ENCODE peak calls at places on chromosomes 5 and 9, in eight cellular contexts. A is OCI-LY7, D is neural progenitor cell, O is hepatocyte, I is GM23248, L is PC-3, U is HCT116, X is SK-N-SH. P is an unnamed sample. For H3K9me3 and H3K36me3, the result is how much of the 10 kb centered on the place peaks cover.

GRCh38 chr5:80382488-80382887 is 25.4 kb upstream of the ZFYVE16 start:
- DNase-seq in A (no peak), D (no peak), O (no peak), I (no peak), L (no peak), U (no peak), X (no peak), P (peak)

GRCh38 chr9:135073741-135074305 is 13.6 kb upstream of the OLFM1 start:
- DNase-seq in A (no peak), D (no peak), O (no peak), I (no peak), L (no peak), U (no peak), X (no peak), P (no peak)

GRCh38 chr5:132763369-132764036 is 13.5 kb downstream of the SEPTIN8 start:
- DNase-seq in A (no peak), D (no peak), O (no peak), I (no peak), L (no peak), U (no peak), X (no peak), P (no peak)

GRCh38 chr5:167488371-167488770 is 803.1 kb upstream of the WWC1 start:
- DNase-seq in A (no peak), D (no peak), O (no peak), I (no peak), L (no peak), U (no peak), X (no peak), P (no peak)

GRCh38 chr5:139593716-139594319 is 32.7 kb downstream of the UBE2D2 start:
- DNase-seq in A (no peak), D (no peak), O (no peak), I (peak), L (peak), U (peak), X (no peak), P (no peak)

GRCh38 chr9:33202552-33203300 is 35.6 kb upstream of the B4GALT1 start:
- DNase-seq in A (peak), D (no peak), O (no peak), I (peak), L (no peak), U (no peak), X (no peak), P (peak)

GRCh38 chr9:76610009-76610352 is 151.0 kb downstream of the GCNT1 start:
- DNase-seq in A (no peak), D (no peak), O (peak), I (peak), L (no peak), U (no peak), X (no peak), P (no peak)

GRCh38 chr5:109170629-109171350 is 239.0 kb downstream of the PJA2 start:
- DNase-seq in A (no peak), D (peak), O (no peak), I (no peak), L (no peak), U (no peak), X (no peak), P (no peak)

GRCh38 chr5:173309731-173310130 is 18.5 kb downstream of the STC2 start:
- DNase-seq in A (no peak), D (no peak), O (no peak), I (no peak), L (no peak), U (no peak), X (no peak), P (no peak)

GRCh38 chr5:19739691-19740090 is 248.3 kb downstream of the CDH18 start:
- DNase-seq in A (no peak), D (peak), O (no peak), I (no peak), L (peak), U (no peak), X (peak), P (no peak)

GRCh38 chr5:160507181-160507811 is 85.6 kb downstream of the PTTG1 start:
- DNase-seq in A (no peak), D (no peak), O (no peak), I (peak), L (peak), U (no peak), X (no peak), P (no peak)

GRCh38 chr9:75239176-75239575 is 150.9 kb downstream of the OSTF1 start:
- DNase-seq in A (peak), D (no peak), O (peak), I (peak), L (peak), U (no peak), X (no peak), P (no peak)

GRCh38 chr9:4297151-4297794 is 2.6 kb downstream of the GLIS3 start:
- DNase-seq in A (no peak), D (peak), O (peak), I (peak), L (peak), U (peak), X (peak), P (peak)

GRCh38 chr9:94139672-94140417 is 55.6 kb downstream of the PTPDC1 start:
- DNase-seq in A (no peak), D (no peak), O (peak), I (peak), L (peak), U (peak), X (no peak), P (no peak)

GRCh38 chr5:81834021-81834660 is 83.2 kb upstream of the SSBP2 start:
- DNase-seq in A (no peak), D (no peak), O (no peak), I (no peak), L (no peak), U (no peak), X (no peak), P (no peak)

GRCh38 chr5:81837667-81838306 is 86.9 kb upstream of the SSBP2 start:
- DNase-seq in A (no peak), D (no peak), O (no peak), I (no peak), L (no peak), U (no peak), X (no peak), P (no peak)

GRCh38 chr5:81842795-81843377 is 92.0 kb upstream of the SSBP2 start:
- DNase-seq in A (no peak), D (peak), O (no peak), I (no peak), L (peak), U (no peak), X (no peak), P (no peak)

GRCh38 chr5:81835813-81836458 is 85.0 kb upstream of the SSBP2 start:
- DNase-seq in A (no peak), D (no peak), O (no peak), I (peak), L (no peak), U (no peak), X (peak), P (no peak)

GRCh38 chr5:81838307-81838906 is 87.5 kb upstream of the SSBP2 start:
- DNase-seq in A (peak), D (peak), O (peak), I (peak), L (peak), U (peak), X (no peak), P (peak)
- TF ChIP-seq EZH2phosphoT487 in A (no peak), D (no peak), O (no peak), I (no peak), L (no peak), U (no peak), X (no peak), P (no peak)

GRCh38 chr5:178794433-178794832 is 64.0 kb upstream of the ZNF354A start:
- DNase-seq in A (no peak), D (no peak), O (no peak), I (no peak), L (no peak), U (no peak), X (no peak), P (no peak)
- H3K9me3 ChIP-seq in A (under half), D (under half), O (under half), I (under half), L (under half), U (under half), X (under half), P (under half)

GRCh38 chr9:92242779-92243136 is 50.7 kb downstream of the IARS1 start:
- DNase-seq in A (no peak), D (no peak), O (no peak), I (no peak), L (no peak), U (no peak), X (no peak), P (no peak)
- H3K36me3 ChIP-seq in A (half or more), D (under half), O (under half), I (half or more), L (half or more), U (half or more), X (half or more), P (under half)

GRCh38 chr9:91302831-91303230 is 58.9 kb downstream of the AUH start:
- DNase-seq in A (no peak), D (no peak), O (no peak), I (peak), L (peak), U (peak), X (no peak), P (no peak)
- TF ChIP-seq EZH2phosphoT487 in A (no peak), D (no peak), O (no peak), I (no peak), L (no peak), U (no peak), X (no peak), P (no peak)

GRCh38 chr5:135384898-135385297 is 14.1 kb downstream of the MACROH2A1 start:
- DNase-seq in A (no peak), D (no peak), O (no peak), I (no peak), L (no peak), U (no peak), X (no peak), P (no peak)

GRCh38 chr5:135386096-135386495 is 12.9 kb downstream of the MACROH2A1 start:
- DNase-seq in A (no peak), D (no peak), O (no peak), I (peak), L (peak), U (no peak), X (no peak), P (no peak)

GRCh38 chr5:135385576-135385975 is 13.5 kb downstream of the MACROH2A1 start:
- DNase-seq in A (no peak), D (no peak), O (peak), I (no peak), L (no peak), U (no peak), X (no peak), P (no peak)

GRCh38 chr5:135382131-135382530 is 16.9 kb downstream of the MACROH2A1 start:
- DNase-seq in A (no peak), D (no peak), O (no peak), I (no peak), L (no peak), U (no peak), X (no peak), P (no peak)

DNA sequence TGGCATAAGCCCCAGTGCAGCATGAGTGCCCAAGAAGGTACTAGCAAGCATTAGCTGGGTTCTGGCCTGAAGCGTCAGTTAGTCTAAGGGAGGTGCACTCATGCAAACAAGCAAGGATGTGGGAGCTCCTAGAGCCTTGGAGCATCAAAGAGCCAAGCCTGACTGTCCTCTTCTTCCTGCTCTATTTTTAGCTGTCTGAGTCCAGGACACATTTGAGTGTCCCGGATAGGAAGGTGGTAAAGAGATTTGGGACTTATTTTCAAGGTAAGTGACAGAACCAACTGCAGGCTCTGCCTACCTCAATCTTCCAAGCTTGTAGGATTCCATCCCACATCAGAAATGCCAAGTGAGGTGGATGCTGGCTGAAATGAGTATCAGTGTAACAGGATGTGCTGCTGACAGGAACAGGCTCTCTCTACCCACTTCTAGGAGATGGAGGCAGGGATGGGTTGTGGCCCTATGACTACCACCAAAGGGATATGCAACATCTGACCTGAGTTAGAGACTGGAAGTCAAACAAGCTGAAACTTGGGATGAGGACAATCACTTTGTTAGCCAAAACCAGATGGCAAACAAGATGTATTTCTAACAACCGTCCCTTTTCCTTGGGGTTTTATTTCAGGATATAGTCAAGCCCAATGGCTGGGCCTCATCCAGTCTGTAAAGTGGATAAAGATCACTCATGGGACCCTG is 15.1 kb downstream of the MACROH2A1 start:
- DNase-seq in A (no peak), D (no peak), O (no peak), I (peak), L (no peak), U (no peak), X (no peak), P (no peak)
- H3K9me3 ChIP-seq in A (under half), D (under half), O (under half), I (under half), L (under half), U (under half), X (under half), P (under half)

DNA sequence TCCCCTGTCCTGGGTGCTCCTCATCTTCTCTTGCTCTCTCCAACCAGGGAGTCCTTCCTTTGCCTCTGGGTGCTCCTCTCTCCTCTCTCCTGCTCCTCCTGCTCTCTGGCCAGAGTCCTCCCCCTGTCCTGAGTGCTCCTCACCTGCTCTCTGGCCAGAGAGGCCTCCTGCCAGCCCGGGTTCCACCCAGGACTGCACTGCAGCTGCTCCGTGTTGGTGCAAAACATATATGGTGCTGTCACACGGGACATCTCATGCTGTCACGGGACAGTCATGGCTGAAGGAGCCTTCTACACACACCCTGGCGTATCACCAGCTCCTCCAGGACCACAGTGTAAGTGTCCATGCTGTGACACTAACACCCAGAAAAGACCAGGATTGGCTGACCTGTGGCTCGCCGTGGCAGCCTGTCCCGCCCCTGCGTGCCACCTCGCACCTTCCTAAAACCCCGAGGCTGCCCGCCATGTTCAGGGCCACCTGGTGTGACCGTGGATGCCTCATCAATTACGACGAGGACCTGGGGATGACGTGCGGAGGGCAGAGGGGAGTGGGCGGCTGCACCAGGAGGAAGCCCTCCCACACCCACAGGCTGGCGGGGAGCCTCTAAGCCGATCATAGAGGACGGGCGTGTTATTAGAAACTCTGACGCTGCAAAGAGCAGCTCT is 27.9 kb upstream of the SLC6A3 start:
- DNase-seq in A (no peak), D (no peak), O (no peak), I (no peak), L (no peak), U (no peak), X (no peak), P (no peak)
- H3K36me3 ChIP-seq in A (half or more), D (under half), O (under half), I (under half), L (under half), U (under half), X (under half), P (under half)

GRCh38 chr5:10633271-10634049 is 69.6 kb downstream of the ANKRD33B start:
- DNase-seq in A (peak), D (no peak), O (no peak), I (no peak), L (no peak), U (no peak), X (no peak), P (peak)

GRCh38 chr5:10632110-10632903 is 68.4 kb downstream of the ANKRD33B start:
- DNase-seq in A (peak), D (no peak), O (no peak), I (no peak), L (no peak), U (peak), X (no peak), P (no peak)

GRCh38 chr5:10634562-10634961 is 70.7 kb downstream of the ANKRD33B start:
- DNase-seq in A (no peak), D (no peak), O (no peak), I (no peak), L (no peak), U (no peak), X (no peak), P (no peak)

GRCh38 chr5:10635257-10635860 is 71.5 kb downstream of the ANKRD33B start:
- DNase-seq in A (peak), D (no peak), O (no peak), I (peak), L (peak), U (peak), X (no peak), P (no peak)

GRCh38 chr5:10634056-10634455 is 70.2 kb downstream of the ANKRD33B start:
- DNase-seq in A (peak), D (no peak), O (no peak), I (no peak), L (no peak), U (no peak), X (no peak), P (no peak)
- TF ChIP-seq EZH2phosphoT487 in A (no peak), D (no peak), O (no peak), I (no peak), L (no peak), U (no peak), X (no peak), P (no peak)

DNA sequence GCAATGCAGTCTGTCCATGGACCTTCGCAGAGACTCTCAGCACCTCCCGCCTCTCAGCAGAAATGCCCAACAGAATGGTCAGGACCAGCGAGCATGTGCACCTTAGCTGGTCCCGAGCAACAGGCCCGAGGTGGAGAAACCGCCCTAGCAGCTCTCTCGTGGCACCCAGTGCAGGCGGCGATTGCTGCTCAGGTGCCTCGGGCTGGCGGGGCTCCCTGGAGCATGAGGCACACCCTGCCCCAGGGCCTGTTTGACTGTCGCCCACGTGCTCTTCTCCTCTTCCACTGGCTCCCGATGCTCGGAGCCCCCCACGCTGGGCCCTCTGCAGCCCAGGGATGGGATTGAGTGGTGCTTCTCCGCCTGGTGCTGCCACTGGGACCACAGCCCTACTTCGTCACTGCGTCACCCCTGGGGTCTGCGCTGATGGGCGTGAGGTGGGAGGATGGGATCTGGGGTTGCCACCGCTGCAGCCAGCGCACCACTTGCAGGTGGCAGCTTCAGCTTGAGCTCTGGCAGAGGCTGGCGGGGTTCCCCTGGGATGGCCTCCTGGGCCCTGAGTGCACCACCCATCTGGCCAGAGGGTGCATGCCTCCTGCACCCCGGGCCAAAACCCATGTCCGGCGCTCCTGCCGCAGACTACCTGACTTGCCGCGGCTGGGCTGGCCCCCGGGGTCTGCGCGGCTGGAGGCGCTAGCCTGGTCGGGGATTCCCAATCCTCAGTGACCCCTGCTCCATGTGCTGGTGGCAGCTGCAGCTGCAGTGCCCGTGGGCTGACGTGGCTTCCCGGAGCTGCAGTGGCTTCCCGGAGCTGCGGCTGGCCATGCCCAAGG is 244.2 kb downstream of the FOXD4L6 start:
- DNase-seq in A (no peak), D (no peak), O (no peak), I (no peak), L (no peak), U (no peak), X (peak), P (peak)
- H3K9me3 ChIP-seq in A (under half), D (under half), O (under half), I (under half), L (under half), U (under half), X (under half), P (under half)